ENCODE peak calls at places on chromosomes 4 and X, in seven cellular contexts. K is IMR-90; V is H9; P is adipocyte; H is CD4-positive, alpha-beta T cell; X is CD4-positive, CD25-positive, alpha-beta regulatory T cell; L is Peyer's patch. T is an unnamed sample. For H3K9me3, the result is how much of the 10 kb centered on the place peaks cover.

GRCh38 chr4:40924096-40924792 is 174.5 kb downstream of the NSUN7 start:
- DNase-seq in H (peak), L (peak), X (peak), P (peak), K (peak), V (peak), T (peak)

GRCh38 chr4:14375816-14376215 is 626.5 kb upstream of the CPEB2 start:
- DNase-seq in X (no peak), V (no peak), K (peak), H (no peak), P (peak), L (no peak), T (no peak)

GRCh38 chr4:153481474-153481873 is 15.3 kb downstream of the TMEM131L start:
- DNase-seq in P (no peak), V (no peak), H (no peak), X (no peak), L (no peak), K (no peak), T (no peak)

GRCh38 chr4:128604840-128605239 is 204.7 kb upstream of the JADE1 start:
- DNase-seq in L (no peak), H (no peak), K (peak), P (no peak), X (no peak), V (no peak), T (no peak)

GRCh38 chr4:1534076-1534872 is 128.0 kb upstream of the NKX1-1 start:
- DNase-seq in K (no peak), X (no peak), H (no peak), V (no peak), P (no peak), L (no peak), T (no peak)

GRCh38 chrX:94908648-94909047 is 1234.6 kb downstream of the FAM133A start:
- DNase-seq in K (no peak), L (no peak), P (no peak), X (no peak), H (no peak), V (no peak), T (no peak)

GRCh38 chrX:85544609-85545008 is 165.1 kb upstream of the POF1B start:
- DNase-seq in X (no peak), H (no peak), P (peak), K (no peak), L (no peak), V (no peak), T (no peak)

GRCh38 chrX:67426946-67427345 is 116.9 kb upstream of the AR start:
- DNase-seq in K (no peak), H (no peak), L (no peak), X (no peak), V (no peak), P (no peak), T (no peak)

GRCh38 chr4:30181918-30182317 is 538.3 kb upstream of the PCDH7 start:
- DNase-seq in L (no peak), K (no peak), H (no peak), P (no peak), X (no peak), V (no peak), T (no peak)

GRCh38 chrX:27583976-27584375 is 6.2 kb upstream of the DCAF8L2 start:
- DNase-seq in V (no peak), L (no peak), X (no peak), K (peak), H (no peak), P (no peak), T (no peak)

GRCh38 chr4:57043304-57044251 is 64.9 kb downstream of the POLR2B start:
- DNase-seq in P (peak), H (no peak), X (no peak), K (peak), V (no peak), L (no peak), T (no peak)

GRCh38 chrX:154379569-154379951 is 465 bp downstream of the EMD start:
- DNase-seq in L (no peak), X (no peak), K (no peak), P (no peak), V (no peak), H (no peak), T (no peak)

GRCh38 chr4:25861422-25861926 is 1.3 kb downstream of the SEL1L3 start:
- DNase-seq in K (peak), V (no peak), X (peak), H (no peak), P (peak), L (no peak), T (no peak)

GRCh38 chr4:188433916-188434315 is 294.7 kb downstream of the TRIML1 start:
- DNase-seq in H (no peak), K (peak), L (no peak), X (no peak), P (no peak), V (no peak), T (no peak)

GRCh38 chrX:22800806-22801205 is 199.0 kb upstream of the DDX53 start:
- DNase-seq in L (no peak), V (no peak), P (peak), K (no peak), X (no peak), H (no peak), T (no peak)

GRCh38 chr4:109332926-109333464 is 30.5 kb upstream of the COL25A1 start:
- DNase-seq in K (no peak), V (peak), H (no peak), L (no peak), P (peak), X (no peak), T (no peak)

GRCh38 chr4:183738081-183738673 is 79.1 kb downstream of the TRAPPC11 start:
- DNase-seq in X (no peak), P (no peak), V (no peak), H (no peak), L (no peak), K (no peak), T (no peak)

GRCh38 chrX:81708506-81708905 is 506.6 kb downstream of the SH3BGRL start:
- DNase-seq in V (no peak), H (no peak), L (no peak), X (no peak), K (no peak), P (no peak), T (no peak)

GRCh38 chr4:128386761-128387599 is 99.4 kb upstream of the PGRMC2 start:
- DNase-seq in L (peak), P (peak), H (no peak), K (peak), V (no peak), X (no peak), T (no peak)

GRCh38 chr4:78954048-78954666 is 14.9 kb upstream of the PAQR3 start:
- DNase-seq in L (no peak), H (no peak), K (no peak), X (no peak), P (peak), V (peak), T (no peak)

GRCh38 chrX:38561951-38562719 is 793 bp downstream of the TSPAN7 start:
- DNase-seq in H (peak), X (no peak), K (no peak), L (peak), P (no peak), V (peak), T (no peak)

GRCh38 chrX:48492293-48492910 is 16.4 kb upstream of the PORCN start:
- DNase-seq in P (no peak), K (peak), V (no peak), L (no peak), X (no peak), H (no peak), T (no peak)

GRCh38 chr4:150250998-150251651 is 172.9 kb downstream of the DCLK2 start:
- DNase-seq in P (no peak), X (no peak), V (no peak), K (no peak), H (no peak), L (no peak), T (no peak)

GRCh38 chr4:142379277-142380051 is 466.6 kb downstream of the INPP4B start:
- DNase-seq in X (no peak), V (no peak), L (no peak), P (peak), H (no peak), K (peak), T (no peak)

GRCh38 chrX:76555269-76555668 is 127.8 kb downstream of the MAGEE1 start:
- DNase-seq in K (no peak), P (no peak), X (no peak), L (no peak), V (no peak), H (no peak), T (no peak)

GRCh38 chrX:76550016-76550415 is 122.5 kb downstream of the MAGEE1 start:
- DNase-seq in K (no peak), P (no peak), L (no peak), H (no peak), X (no peak), V (no peak), T (no peak)

GRCh38 chrX:76555816-76556215 is 128.3 kb downstream of the MAGEE1 start:
- DNase-seq in H (no peak), L (no peak), V (peak), P (peak), X (no peak), K (peak), T (no peak)
- H3K9me3 ChIP-seq in H (under half), L (under half), V (half or more), P (half or more), X (under half), K (under half), T (under half)

DNA sequence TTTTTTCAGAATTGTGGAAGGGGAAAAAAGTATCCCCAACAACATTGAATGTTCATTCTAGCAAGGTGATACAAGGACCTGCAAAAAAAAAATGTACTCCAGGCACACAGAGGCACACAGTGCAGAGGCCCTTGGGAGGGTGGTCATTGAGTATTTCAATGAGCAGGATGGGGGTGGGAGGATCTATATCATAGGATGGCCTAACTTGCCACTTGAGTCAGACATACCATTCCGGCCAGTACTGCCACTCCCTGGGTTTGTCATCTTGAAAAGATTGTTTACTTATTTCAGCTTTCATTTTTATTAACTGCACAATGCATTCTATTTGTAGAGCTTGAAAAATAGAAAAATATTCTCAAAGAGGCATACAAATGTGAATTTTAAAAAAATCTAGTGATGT is 18.7 kb downstream of the ZNF595 start:
- DNase-seq in V (no peak), P (no peak), H (no peak), K (no peak), L (no peak), X (no peak), T (no peak)
- H3K9me3 ChIP-seq in V (half or more), P (half or more), H (half or more), K (under half), L (half or more), X (half or more), T (under half)

DNA sequence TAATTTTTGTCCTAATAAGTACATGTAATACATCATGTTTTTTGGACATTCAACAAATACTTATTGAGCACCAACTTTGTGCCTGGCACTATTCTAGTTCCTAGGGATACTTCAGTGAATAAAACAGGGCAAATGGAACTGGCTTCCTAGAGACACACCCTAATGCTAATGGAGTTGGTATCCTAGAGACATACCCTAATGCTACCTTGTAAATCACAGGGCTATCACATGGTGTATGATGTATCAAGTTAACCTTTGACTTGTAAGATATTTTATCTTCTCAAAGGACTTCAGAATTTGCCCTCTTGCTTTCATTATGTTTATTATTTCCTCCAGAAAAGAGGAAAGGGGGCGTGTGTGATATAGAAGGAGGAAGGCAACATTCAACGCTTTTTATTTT is 10.1 kb downstream of the GK start:
- DNase-seq in L (no peak), K (no peak), H (no peak), X (no peak), V (no peak), P (no peak), T (no peak)
- H3K9me3 ChIP-seq in L (under half), K (under half), H (under half), X (under half), V (under half), P (under half), T (under half)

GRCh38 chr4:112836895-112837294 is 200.0 kb downstream of the LARP7 start:
- DNase-seq in V (no peak), K (no peak), L (no peak), P (no peak), X (no peak), H (no peak), T (no peak)

GRCh38 chr4:112830753-112831386 is 193.9 kb downstream of the LARP7 start:
- DNase-seq in L (no peak), P (no peak), H (no peak), K (no peak), V (no peak), X (no peak), T (no peak)

GRCh38 chr4:112832493-112832892 is 195.6 kb downstream of the LARP7 start:
- DNase-seq in L (no peak), P (peak), K (no peak), H (no peak), V (no peak), X (no peak), T (no peak)
- H3K9me3 ChIP-seq in L (under half), P (under half), K (under half), H (under half), V (under half), X (under half), T (under half)

T was measured in T-helper 17 cell.